ENCODE peak calls at places on chromosomes 12 and 14, in eight cellular contexts. P, E, Z, W, N, U, C and I are unnamed samples. For H3K9me3, the result is how much of the 10 kb centered on the place peaks cover.

GRCh38 chr12:131452444-131452860 is 258.4 kb upstream of the SFSWAP start:
- DNase-seq in E (peak), U (no peak), W (peak), N (no peak), Z (no peak), P (no peak), C (no peak), I (no peak)

GRCh38 chr12:19885987-19886804 is 446.9 kb downstream of the AEBP2 start:
- DNase-seq in P (no peak), W (no peak), N (no peak), Z (no peak), E (no peak), C (no peak), U (no peak), I (no peak)

GRCh38 chr14:74955229-74955999 is at the start of gene PGF:
- DNase-seq in P (no peak), U (peak), Z (no peak), W (peak), C (no peak), N (no peak), E (peak), I (peak)

GRCh38 chr14:55005071-55005470 is 21.8 kb downstream of the WDHD1 start:
- DNase-seq in C (peak), P (no peak), Z (no peak), U (peak), N (no peak), W (no peak), E (no peak), I (no peak)

GRCh38 chr12:43836455-43836989 is 641 bp downstream of the TMEM117 start:
- DNase-seq in P (peak), Z (no peak), E (peak), C (peak), U (peak), W (no peak), N (no peak), I (no peak)

GRCh38 chr14:100673807-100674154 is 52.9 kb upstream of the DLK1 start:
- DNase-seq in W (no peak), C (no peak), Z (no peak), N (no peak), P (no peak), U (no peak), E (no peak), I (no peak)

GRCh38 chr12:2284321-2284813 is 231.6 kb downstream of the CACNA1C start:
- DNase-seq in P (peak), E (no peak), C (peak), U (peak), W (no peak), N (no peak), Z (no peak), I (no peak)

GRCh38 chr14:99351166-99352007 is 79.4 kb upstream of the BCL11B start:
- DNase-seq in W (no peak), U (peak), E (no peak), C (no peak), N (no peak), P (no peak), Z (no peak), I (no peak)

GRCh38 chr14:73188501-73188903 is 48.8 kb upstream of the PAPLN start:
- DNase-seq in N (no peak), W (no peak), Z (no peak), P (peak), U (peak), E (peak), C (peak), I (peak)

GRCh38 chr12:54126696-54127537 is 61.9 kb downstream of the SMUG1 start:
- DNase-seq in U (peak), P (peak), C (no peak), Z (no peak), N (no peak), E (no peak), W (peak), I (no peak)

GRCh38 chr12:54125950-54126695 is 62.7 kb downstream of the SMUG1 start:
- DNase-seq in C (no peak), U (peak), P (no peak), W (peak), E (no peak), N (no peak), Z (no peak), I (no peak)

GRCh38 chr12:54127538-54128259 is 61.1 kb downstream of the SMUG1 start:
- DNase-seq in C (no peak), W (no peak), N (no peak), U (no peak), E (no peak), P (no peak), Z (no peak), I (no peak)

GRCh38 chr12:54129028-54129903 is 59.5 kb downstream of the SMUG1 start:
- DNase-seq in P (no peak), W (no peak), U (no peak), C (no peak), E (no peak), N (no peak), Z (no peak), I (no peak)

DNA sequence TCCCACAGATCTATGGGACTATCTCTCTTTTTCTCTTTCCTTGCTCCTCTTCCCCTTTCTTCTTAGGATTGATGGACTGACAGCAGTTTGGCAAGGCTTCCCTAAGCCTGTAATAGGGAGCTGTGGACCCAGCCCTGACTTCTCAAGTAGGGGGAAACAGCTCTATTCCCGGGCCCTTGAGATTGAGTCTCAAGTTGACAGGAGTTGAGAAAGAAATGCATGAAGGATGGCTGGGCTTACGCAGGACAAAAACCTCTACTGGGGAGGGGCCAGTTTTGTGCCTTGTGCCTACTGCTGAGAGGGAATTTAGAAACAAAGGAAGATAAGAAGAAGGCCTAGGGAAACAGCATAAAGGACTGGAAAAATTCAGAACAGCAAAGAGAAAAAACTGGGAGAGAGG is 60.3 kb downstream of the SMUG1 start:
- DNase-seq in N (no peak), Z (no peak), W (no peak), P (no peak), C (no peak), E (no peak), U (no peak), I (no peak)
- TF ChIP-seq EZH2 in N (no peak), Z (no peak), W (no peak), P (no peak), C (no peak), E (no peak), U (no peak), I (no peak)

DNA sequence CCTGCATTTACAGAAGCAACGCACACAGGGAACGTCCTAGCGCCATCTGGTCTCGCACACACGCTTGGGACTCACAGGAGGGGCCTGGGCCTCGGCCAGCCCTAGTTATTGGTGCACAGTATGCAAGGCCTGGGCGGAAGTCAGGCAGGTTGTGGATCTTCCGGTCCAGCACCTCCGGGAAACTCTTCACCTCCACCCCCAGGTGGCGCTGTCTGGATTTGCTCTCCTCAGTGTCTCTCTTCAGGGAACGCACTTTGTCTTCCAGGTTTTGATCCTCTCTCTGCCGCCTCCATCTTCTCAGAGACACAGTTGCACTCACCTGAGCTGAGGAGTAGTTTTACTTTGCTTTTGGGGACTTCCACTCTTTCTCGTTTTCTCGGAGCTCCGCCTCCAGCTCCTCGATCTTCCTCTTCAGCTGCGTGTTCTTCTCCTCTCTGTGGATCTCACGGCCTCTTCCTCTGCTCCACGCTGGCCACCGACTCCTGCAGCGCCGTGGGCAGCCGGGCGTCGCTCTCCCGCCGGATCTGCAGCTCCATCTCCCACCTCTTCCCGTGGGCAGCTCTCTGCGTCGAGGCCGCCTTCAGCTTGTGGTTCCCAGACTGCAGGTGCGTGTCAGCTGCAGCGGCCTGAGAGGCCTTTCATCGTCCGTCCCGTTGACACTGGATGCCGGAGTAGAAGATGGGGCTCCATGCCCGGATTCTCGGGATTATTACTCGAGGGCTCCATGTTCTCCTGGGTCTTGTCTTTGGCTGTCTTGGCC is 933.8 kb downstream of the TMEM121 start:
- DNase-seq in E (no peak), P (no peak), N (no peak), Z (no peak), U (no peak), C (no peak), W (peak), I (no peak)
- H2AFZ ChIP-seq in E (no peak), P (no peak), N (no peak), Z (no peak), U (no peak), C (no peak), W (no peak), I (no peak)

GRCh38 chr12:126617312-126617711 is 1552.1 kb downstream of the AACS start:
- DNase-seq in N (peak), E (peak), C (no peak), P (no peak), U (peak), W (peak), Z (no peak), I (no peak)
- H3K9me3 ChIP-seq in N (under half), E (under half), C (under half), P (under half), U (under half), W (under half), Z (under half), I (under half)

DNA sequence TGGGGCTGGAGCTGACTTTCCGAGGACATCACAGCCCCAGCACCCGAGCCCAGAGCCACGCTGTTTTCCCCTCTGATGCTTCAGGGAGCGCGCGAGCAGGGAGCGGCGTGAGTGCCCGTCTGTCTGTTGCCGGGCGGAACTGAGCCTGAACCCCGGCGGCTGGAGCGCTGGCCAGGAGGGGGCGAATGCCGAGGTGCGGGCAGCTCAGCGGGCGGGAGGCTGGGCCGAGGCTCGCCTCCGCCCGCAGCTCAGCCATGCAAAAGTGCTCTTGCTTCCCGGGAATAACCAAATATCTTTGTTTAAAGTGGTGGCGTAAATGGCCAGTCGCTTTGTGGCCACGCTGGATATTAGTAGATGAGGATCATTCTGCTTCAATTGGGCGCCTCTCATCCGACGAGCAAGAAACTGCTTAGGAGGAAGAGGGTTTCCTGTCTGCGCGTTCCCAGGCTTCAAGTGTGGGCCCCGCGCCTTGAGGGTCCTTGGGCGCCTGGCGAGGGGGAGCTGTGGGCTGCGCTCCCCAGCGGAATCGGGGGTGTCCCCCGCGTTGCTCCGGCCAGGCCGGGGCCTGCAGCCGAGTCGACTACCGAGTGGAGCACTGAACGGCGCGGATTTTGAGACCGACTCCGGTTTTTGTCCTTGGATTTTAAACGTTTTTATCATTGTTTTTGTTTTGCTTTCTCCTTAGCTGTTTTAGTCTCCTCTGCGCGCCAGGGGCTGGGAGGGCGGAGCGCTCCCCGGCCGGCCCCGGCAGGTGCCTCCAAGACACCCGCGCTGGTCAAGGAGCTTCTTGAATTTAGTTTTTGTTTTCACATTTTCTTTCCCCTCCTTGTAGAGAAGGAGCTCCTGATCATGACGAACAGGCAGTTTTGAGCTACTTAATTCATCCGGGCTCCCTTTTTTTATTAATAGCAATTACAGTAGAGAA is 831 bp upstream of the NKX2-1 start:
- DNase-seq in C (no peak), Z (no peak), W (peak), U (peak), N (no peak), P (peak), E (peak), I (peak)
- TF ChIP-seq EZH2 in C (peak), Z (peak), W (no peak), U (peak), N (peak), P (peak), E (no peak), I (no peak)

GRCh38 chr14:50008562-50009355 is 107.6 kb downstream of the VCPKMT start:
- DNase-seq in P (peak), U (no peak), E (peak), N (no peak), Z (peak), W (no peak), C (no peak), I (peak)

GRCh38 chr14:50010752-50011151 is 105.6 kb downstream of the VCPKMT start:
- DNase-seq in W (no peak), N (no peak), U (peak), P (no peak), E (no peak), C (no peak), Z (no peak), I (no peak)

GRCh38 chr14:50003213-50004021 is 110.5 kb downstream of the ARF6 start:
- DNase-seq in P (peak), C (peak), N (no peak), W (peak), Z (no peak), E (peak), U (peak), I (peak)

GRCh38 chr14:50006141-50006540 is 110.2 kb downstream of the VCPKMT start:
- DNase-seq in N (no peak), E (no peak), P (no peak), W (no peak), C (no peak), Z (no peak), U (no peak), I (no peak)

DNA sequence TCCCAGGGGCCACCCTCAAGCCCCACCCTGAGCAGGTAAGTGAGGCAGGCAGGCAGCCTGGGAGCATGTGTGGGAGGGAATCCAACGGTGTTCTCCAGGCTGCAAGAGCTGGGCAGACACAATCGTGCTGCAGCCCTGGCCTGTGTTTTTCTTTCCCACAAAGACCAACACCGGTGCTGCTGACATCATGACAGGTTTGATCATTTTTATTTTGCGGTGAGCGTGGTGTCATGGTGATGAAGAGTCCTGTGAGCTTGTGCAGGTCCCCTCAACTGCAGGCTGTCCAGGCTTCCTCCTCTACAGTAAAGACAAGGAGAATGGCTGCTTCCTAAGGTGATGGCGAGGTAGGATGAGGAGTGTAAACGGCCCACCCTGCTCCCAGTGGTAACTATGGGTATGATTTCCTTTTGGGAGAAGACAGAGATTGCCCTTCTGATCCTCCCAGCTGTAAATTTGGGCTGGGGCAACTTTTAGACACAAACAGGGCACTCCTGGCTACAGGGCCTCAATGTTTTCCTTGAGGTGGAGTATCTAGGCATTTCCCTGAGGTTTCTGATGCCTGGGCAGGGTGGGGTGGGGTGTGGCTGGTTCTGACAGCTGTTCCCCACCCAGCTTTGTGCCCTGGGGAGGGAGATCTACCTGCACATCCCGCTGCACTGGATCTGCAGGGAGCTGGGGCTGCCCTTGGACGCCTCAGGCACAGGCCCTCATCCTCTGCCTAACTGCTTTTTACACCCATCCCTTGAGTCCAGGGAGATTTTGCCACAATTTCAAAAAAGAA is 109.1 kb downstream of the VCPKMT start:
- DNase-seq in P (no peak), U (no peak), N (no peak), Z (peak), W (no peak), E (peak), C (no peak), I (peak)
- H2AFZ ChIP-seq in P (no peak), U (no peak), N (peak), Z (peak), W (peak), E (peak), C (no peak), I (no peak)

GRCh38 chr12:7127916-7128626 is 618 bp downstream of the RBP5 start:
- DNase-seq in E (no peak), U (no peak), P (no peak), N (no peak), W (no peak), C (no peak), Z (no peak), I (no peak)
- H3K9me3 ChIP-seq in E (under half), U (under half), P (under half), N (under half), W (under half), C (under half), Z (under half), I (under half)

GRCh38 chr12:108899145-108899544 is 19.3 kb downstream of the DAO start:
- DNase-seq in E (no peak), C (no peak), W (no peak), P (no peak), Z (no peak), N (no peak), U (no peak), I (no peak)

GRCh38 chr12:108890208-108890607 is 10.3 kb downstream of the DAO start:
- DNase-seq in W (peak), N (no peak), U (peak), E (peak), P (peak), C (no peak), Z (no peak), I (peak)

GRCh38 chr12:108896817-108897216 is 16.9 kb downstream of the DAO start:
- DNase-seq in E (no peak), C (no peak), Z (no peak), W (no peak), N (no peak), P (no peak), U (no peak), I (no peak)

GRCh38 chr12:108896331-108896730 is 16.4 kb downstream of the DAO start:
- DNase-seq in N (no peak), U (no peak), E (no peak), Z (no peak), C (no peak), P (no peak), W (no peak), I (no peak)

GRCh38 chr12:108895220-108895802 is 15.4 kb downstream of the DAO start:
- DNase-seq in N (no peak), C (no peak), Z (no peak), E (no peak), P (no peak), W (no peak), U (no peak), I (no peak)
- TF ChIP-seq EZH2 in N (no peak), C (no peak), Z (no peak), E (no peak), P (no peak), W (no peak), U (no peak), I (no peak)

GRCh38 chr14:76918176-76918750 is 92.1 kb downstream of the LRRC74A start:
- DNase-seq in Z (no peak), N (no peak), W (peak), P (peak), C (peak), E (no peak), U (peak), I (peak)

GRCh38 chr14:76917759-76918175 is 91.6 kb downstream of the LRRC74A start:
- DNase-seq in E (no peak), N (no peak), Z (no peak), U (peak), C (no peak), P (no peak), W (no peak), I (no peak)

GRCh38 chr14:76918751-76919421 is 92.7 kb downstream of the LRRC74A start:
- DNase-seq in Z (peak), E (peak), N (no peak), C (peak), W (peak), U (peak), P (peak), I (peak)

GRCh38 chr14:76919431-76919810 is 93.2 kb downstream of the LRRC74A start:
- DNase-seq in E (peak), P (no peak), N (no peak), C (peak), U (no peak), Z (no peak), W (no peak), I (no peak)

GRCh38 chr14:76917158-76917596 is 91.0 kb downstream of the LRRC74A start:
- DNase-seq in C (peak), E (peak), Z (no peak), N (peak), P (peak), W (peak), U (peak), I (peak)
- H2AFZ ChIP-seq in C (no peak), E (no peak), Z (no peak), N (no peak), P (no peak), W (no peak), U (no peak), I (no peak)